ENCODE peak calls at places on chromosome 20, in four cellular contexts. U is lower leg skin, W is GM03348, C is activated gamma-delta T cell treated with Interleukin-2 at 50 U/mL for 16 hours. I is an unnamed sample.

GRCh38 chr20:40728470-40728869 is 39.4 kb upstream of the MAFB start:
- DNase-seq in U (no peak), C (no peak), W (no peak), I (no peak)

GRCh38 chr20:32192698-32193097 is 14.8 kb downstream of the PLAGL2 start:
- DNase-seq in C (no peak), U (no peak), W (no peak), I (no peak)

GRCh38 chr20:52192296-52193007 is 873 bp upstream of the ZFP64 start:
- DNase-seq in C (no peak), W (peak), U (no peak), I (no peak)

GRCh38 chr20:57633945-57634491 is 13.8 kb upstream of the ZBP1 start:
- DNase-seq in W (no peak), C (no peak), U (peak), I (peak)

GRCh38 chr20:26167499-26167898 is 470.8 kb upstream of the ZNF337 start:
- DNase-seq in U (no peak), C (no peak), W (peak), I (no peak)

GRCh38 chr20:57902478-57902877 is 192.7 kb upstream of the PMEPA1 start:
- DNase-seq in W (peak), C (no peak), U (no peak), I (no peak)

GRCh38 chr20:10591956-10592521 is 81.8 kb downstream of the JAG1 start:
- DNase-seq in U (no peak), W (peak), C (no peak), I (no peak)

GRCh38 chr20:5770240-5770986 is 20.2 kb downstream of the SHLD1 start:
- DNase-seq in C (no peak), U (no peak), W (no peak), I (no peak)

GRCh38 chr20:23151885-23152284 is 65.8 kb upstream of the CD93 start:
- DNase-seq in C (no peak), W (no peak), U (peak), I (no peak)

GRCh38 chr20:25452333-25452732 is 44.9 kb downstream of the GINS1 start:
- DNase-seq in U (no peak), C (no peak), W (no peak), I (no peak)

GRCh38 chr20:24673678-24674570 is 204.5 kb downstream of the SYNDIG1 start:
- DNase-seq in W (peak), U (no peak), C (no peak), I (no peak)

GRCh38 chr20:63238491-63239126 is 2.9 kb downstream of the BIRC7 start:
- DNase-seq in C (no peak), U (no peak), W (no peak), I (no peak)

GRCh38 chr20:17721802-17722486 is 22.2 kb downstream of the BANF2 start:
- DNase-seq in U (no peak), W (no peak), C (no peak), I (peak)